ENCODE peak calls at places on chromosomes 6 and 20, in seven cellular contexts. Z, Q, B, T, I, E and H are unnamed samples.

GRCh38 chr6:139944976-139945375 is 570.5 kb upstream of the CITED2 start:
- DNase-seq in Z (no peak), Q (no peak), B (no peak), T (no peak), I (no peak), E (no peak), H (no peak)

GRCh38 chr6:16721977-16722376 is 39.3 kb downstream of the ATXN1 start:
- DNase-seq in Z (no peak), Q (no peak), B (peak), T (no peak), I (no peak), E (no peak), H (no peak)

GRCh38 chr6:131023834-131024504 is 39.1 kb downstream of the EPB41L2 start:
- DNase-seq in Z (no peak), Q (peak), B (peak), T (no peak), I (peak), E (no peak), H (no peak)

GRCh38 chr6:161411265-161411944 is 137.5 kb upstream of the AGPAT4 start:
- DNase-seq in Z (no peak), Q (no peak), B (no peak), T (no peak), I (peak), E (no peak), H (no peak)

GRCh38 chr6:100538086-100538485 is 73.4 kb upstream of the SIM1 start:
- DNase-seq in Z (no peak), Q (no peak), B (no peak), T (no peak), I (no peak), E (no peak), H (no peak)

GRCh38 chr6:168116446-168116974 is 37.5 kb upstream of the FRMD1 start:
- DNase-seq in Z (no peak), Q (no peak), B (no peak), T (no peak), I (no peak), E (peak), H (no peak)

GRCh38 chr20:49915118-49915379 is 280 bp downstream of the SPATA2 start:
- DNase-seq in Z (no peak), Q (no peak), B (no peak), T (no peak), I (no peak), E (no peak), H (no peak)

GRCh38 chr6:56235245-56235644 is 12.1 kb downstream of the COL21A1 start:
- DNase-seq in Z (no peak), Q (no peak), B (no peak), T (no peak), I (peak), E (no peak), H (no peak)

GRCh38 chr6:158233214-158233795 is 65.2 kb downstream of the GTF2H5 start:
- DNase-seq in Z (no peak), Q (no peak), B (no peak), T (no peak), I (peak), E (no peak), H (no peak)

GRCh38 chr6:17986656-17987575 is 519 bp downstream of the KIF13A start:
- DNase-seq in Z (no peak), Q (peak), B (peak), T (no peak), I (peak), E (peak), H (peak)

GRCh38 chr6:106858653-106859092 is 115.9 kb downstream of the CD24 start:
- DNase-seq in Z (no peak), Q (no peak), B (peak), T (no peak), I (peak), E (no peak), H (no peak)

GRCh38 chr6:108651781-108652227 is 91.1 kb downstream of the FOXO3 start:
- DNase-seq in Z (no peak), Q (peak), B (no peak), T (no peak), I (no peak), E (peak), H (no peak)

GRCh38 chr20:51966296-51966971 is 164.1 kb upstream of the SALL4 start:
- DNase-seq in Z (no peak), Q (peak), B (peak), T (no peak), I (peak), E (no peak), H (peak)

GRCh38 chr6:54856137-54856536 is 9.6 kb downstream of the FAM83B start:
- DNase-seq in Z (no peak), Q (no peak), B (peak), T (no peak), I (peak), E (no peak), H (no peak)

GRCh38 chr20:33423141-33423834 is 20.3 kb downstream of the SNTA1 start:
- DNase-seq in Z (no peak), Q (peak), B (no peak), T (no peak), I (no peak), E (peak), H (no peak)

GRCh38 chr20:52001999-52002666 is 189.4 kb downstream of the ZFP64 start:
- DNase-seq in Z (no peak), Q (no peak), B (no peak), T (no peak), I (no peak), E (no peak), H (no peak)

GRCh38 chr6:105279463-105279862 is 99.6 kb upstream of the POPDC3 start:
- DNase-seq in Z (no peak), Q (no peak), B (no peak), T (no peak), I (no peak), E (no peak), H (no peak)

GRCh38 chr20:57380081-57380750 is 11.0 kb upstream of the RBM38 start:
- DNase-seq in Z (no peak), Q (no peak), B (no peak), T (no peak), I (no peak), E (no peak), H (no peak)

GRCh38 chr6:142416179-142416578 is 114.4 kb downstream of the ADGRG6 start:
- DNase-seq in Z (no peak), Q (peak), B (no peak), T (no peak), I (no peak), E (no peak), H (no peak)

GRCh38 chr20:23086056-23086551 is at the start of gene CD93:
- DNase-seq in Z (no peak), Q (no peak), B (no peak), T (no peak), I (no peak), E (peak), H (no peak)

GRCh38 chr6:131519670-131520436 is 53.2 kb upstream of the ARG1 start:
- DNase-seq in Z (peak), Q (no peak), B (peak), T (peak), I (peak), E (no peak), H (peak)

GRCh38 chr20:12570371-12570770 is 438.4 kb upstream of the SPTLC3 start:
- DNase-seq in Z (no peak), Q (no peak), B (peak), T (no peak), I (peak), E (no peak), H (no peak)

GRCh38 chr6:125507987-125508655 is 206.4 kb upstream of the HDDC2 start:
- DNase-seq in Z (no peak), Q (no peak), B (peak), T (no peak), I (peak), E (no peak), H (no peak)

GRCh38 chr6:5133943-5134342 is 48.8 kb downstream of the PPP1R3G start:
- DNase-seq in Z (no peak), Q (no peak), B (peak), T (no peak), I (no peak), E (no peak), H (no peak)

GRCh38 chr6:153015094-153015645 is 12.7 kb upstream of the MTRF1L start:
- DNase-seq in Z (no peak), Q (no peak), B (no peak), T (no peak), I (no peak), E (no peak), H (no peak)

GRCh38 chr20:62688855-62689460 is 19.7 kb upstream of the NTSR1 start:
- DNase-seq in Z (no peak), Q (no peak), B (no peak), T (no peak), I (peak), E (no peak), H (no peak)